ENCODE peak calls at places on chromosomes 13 and 19, in five cellular contexts. Q is IMR-90, N is ovary, S is tibial artery, T is uterus. O is an unnamed sample.

GRCh38 chr19:39223703-39224279 is 19.7 kb upstream of the SYCN start:
- DNase-seq in Q (peak; percentile 19), N (no peak), T (no peak), S (no peak), O (peak; percentile 25)

GRCh38 chr13:113855931-113856715 is 7.8 kb downstream of the GAS6 start:
- DNase-seq in Q (no peak), T (no peak), S (no peak), N (peak; percentile 5), O (no peak)

GRCh38 chr13:33204130-33204927 is 81.2 kb downstream of the STARD13 start:
- DNase-seq in N (peak; percentile 47), T (peak; percentile 90), S (peak; percentile 71), Q (peak; percentile 90), O (peak; percentile 83)

GRCh38 chr19:15403151-15403531 is 15.6 kb downstream of the AKAP8L start:
- DNase-seq in S (no peak), Q (no peak), T (no peak), N (no peak), O (no peak)

GRCh38 chr19:12611361-12611699 is 610 bp downstream of the ZNF791 start:
- DNase-seq in Q (peak; percentile 74), T (peak; percentile 72), N (peak; percentile 72), S (peak; percentile 77), O (peak; percentile 56)

GRCh38 chr13:61414686-61415664 is 674 bp downstream of the PCDH20 start:
- DNase-seq in Q (no peak), N (no peak), T (no peak), S (no peak), O (no peak)

GRCh38 chr19:5804516-5805464 is at the start of gene NRTN:
- DNase-seq in S (no peak), T (no peak), N (no peak), Q (no peak), O (no peak)

GRCh38 chr13:113411216-113412023 is 41.9 kb downstream of the ADPRHL1 start:
- DNase-seq in N (no peak), S (peak; percentile 71), T (no peak), Q (peak; percentile 99), O (peak; percentile 92)

GRCh38 chr13:79973533-79973963 is 367.4 kb downstream of the SPRY2 start:
- DNase-seq in T (peak; percentile 21), Q (no peak), S (no peak), N (no peak), O (no peak)

GRCh38 chr13:69704311-69704710 is 403.3 kb upstream of the ATXN8OS start:
- DNase-seq in Q (no peak), S (no peak), T (no peak), N (no peak), O (no peak)

GRCh38 chr19:6801397-6802086 is 29.0 kb downstream of the VAV1 start:
- DNase-seq in Q (no peak), S (peak; percentile 66), N (peak; percentile 13), T (peak; percentile 21), O (no peak)

GRCh38 chr13:85700909-85701308 is 98.3 kb downstream of the SLITRK6 start:
- DNase-seq in T (no peak), S (no peak), Q (no peak), N (no peak), O (no peak)

GRCh38 chr19:33868821-33869412 is 72.2 kb downstream of the KCTD15 start:
- DNase-seq in N (no peak), S (no peak), T (peak; percentile 18), Q (no peak), O (no peak)

GRCh38 chr19:56273563-56274117 is 1.1 kb downstream of the EDDM13 start:
- DNase-seq in S (no peak), T (no peak), N (no peak), Q (peak; percentile 45), O (peak; percentile 45)

GRCh38 chr13:110214637-110215036 is 92.3 kb downstream of the COL4A1 start:
- DNase-seq in S (no peak), Q (peak; percentile 56), N (no peak), T (no peak), O (no peak)

GRCh38 chr19:7191946-7192691 is 102.1 kb downstream of the INSR start:
- DNase-seq in N (no peak), T (no peak), Q (no peak), S (no peak), O (no peak)

GRCh38 chr19:51123381-51124186 is 1.1 kb upstream of the SIGLEC9 start:
- DNase-seq in S (peak; percentile 45), Q (no peak), T (no peak), N (no peak), O (no peak)

GRCh38 chr13:105527127-105527526 is 1008.3 kb downstream of the EFNB2 start:
- DNase-seq in N (no peak), T (no peak), S (no peak), Q (no peak), O (no peak)

GRCh38 chr13:113207890-113208423 is 512 bp downstream of the PCID2 start:
- DNase-seq in Q (peak; percentile 59), N (no peak), T (no peak), S (no peak), O (peak; percentile 37)

GRCh38 chr19:55519461-55520311 is 17.2 kb downstream of the SBK2 start:
- DNase-seq in N (no peak), S (no peak), T (no peak), Q (peak; percentile 98), O (peak; percentile 72)

GRCh38 chr19:53597023-53597422 is 34.8 kb upstream of the DPRX start:
- DNase-seq in N (no peak), T (no peak), Q (no peak), S (no peak), O (no peak)

GRCh38 chr19:40240332-40240731 is 13.8 kb upstream of the CCNP start:
- DNase-seq in S (no peak), T (no peak), Q (no peak), N (no peak), O (no peak)

GRCh38 chr19:40750035-40750284 is 317 bp downstream of the ACTMAP start:
- DNase-seq in S (no peak), Q (no peak), N (no peak), T (no peak), O (no peak)

GRCh38 chr13:20457670-20458069 is 68.0 kb downstream of the CRYL1 start:
- DNase-seq in S (no peak), Q (no peak), T (no peak), N (no peak), O (no peak)

GRCh38 chr19:55640577-55641375 is at the start of gene ZNF580:
- DNase-seq in S (no peak), T (no peak), N (peak; percentile 74), Q (peak; percentile 78), O (peak; percentile 75)

GRCh38 chr19:10111405-10111811 is at the start of gene P2RY11:
- DNase-seq in S (no peak), N (no peak), Q (no peak), T (no peak), O (no peak)

GRCh38 chr13:110507678-110508381 is 53.7 kb downstream of the RAB20 start:
- DNase-seq in S (no peak), T (no peak), Q (no peak), N (no peak), O (no peak)

GRCh38 chr13:23445794-23446193 is 12.3 kb upstream of the SACS start:
- DNase-seq in N (no peak), S (no peak), T (no peak), Q (no peak), O (no peak)

GRCh38 chr13:106630162-106630561 is 62.2 kb upstream of the ARGLU1 start:
- DNase-seq in T (no peak), N (no peak), Q (no peak), S (no peak), O (no peak)

GRCh38 chr13:79628463-79628862 is 147.5 kb downstream of the NDFIP2 start:
- DNase-seq in N (no peak), Q (no peak), T (no peak), S (no peak), O (no peak)

GRCh38 chr19:54074851-54075250 is 6.3 kb downstream of the TARM1 start:
- DNase-seq in S (no peak), Q (no peak), N (no peak), T (no peak), O (no peak)

GRCh38 chr13:83340170-83340569 is 542.1 kb downstream of the SLITRK1 start:
- DNase-seq in N (no peak), Q (no peak), S (no peak), T (no peak), O (no peak)

GRCh38 chr13:80504453-80504852 is 163.5 kb upstream of the SPRY2 start:
- DNase-seq in T (no peak), Q (no peak), S (peak; percentile 32), N (no peak), O (no peak)

GRCh38 chr19:47523473-47523872 is 8.6 kb upstream of the NAPA start:
- DNase-seq in S (no peak), T (no peak), N (no peak), Q (no peak), O (no peak)
- H3K27ac ChIP-seq in S (no peak overlapping the region), T (no peak overlapping the region), N (no peak overlapping the region), Q (no peak overlapping the region), O (no peak overlapping the region)

GRCh38 chr19:19214892-19215291 is 3.1 kb downstream of the NCAN start:
- DNase-seq in N (no peak), S (no peak), Q (peak; percentile 39), T (no peak), O (no peak)

GRCh38 chr19:19212866-19213265 is 1.1 kb downstream of the NCAN start:
- DNase-seq in N (no peak), S (no peak), Q (no peak), T (no peak), O (no peak)

GRCh38 chr19:19213822-19214558 is 2.2 kb downstream of the NCAN start:
- DNase-seq in Q (no peak), N (no peak), S (no peak), T (no peak), O (no peak)

GRCh38 chr19:19209372-19209771 is 2.4 kb upstream of the NCAN start:
- DNase-seq in T (no peak), Q (no peak), S (no peak), N (no peak), O (no peak)

GRCh38 chr19:19211499-19212432 is at the start of gene NCAN:
- DNase-seq in Q (no peak), N (no peak), S (no peak), T (no peak), O (no peak)
- H3K4me3 ChIP-seq in Q (no peak within 1 kb of the TSS), N (no peak within 1 kb of the TSS), S (no peak within 1 kb of the TSS), T (no peak within 1 kb of the TSS), O (no peak within 1 kb of the TSS)

GRCh38 chr19:47613165-47614146 is 4.5 kb downstream of the BICRA start:
- DNase-seq in T (peak; percentile 43), N (peak; percentile 42), S (no peak), Q (peak; percentile 70), O (peak; percentile 49)
- H3K27ac ChIP-seq in T (peak overlapping the region; percentile 72), N (no peak overlapping the region), S (peak overlapping the region; percentile 50), Q (peak overlapping the region; percentile 54), O (peak overlapping the region; percentile 43)

GRCh38 chr19:52140077-52140710 is 456 bp upstream of the ZNF616 start:
- DNase-seq in Q (no peak), T (peak; percentile 18), S (no peak), N (no peak), O (no peak)
- H3K4me3 ChIP-seq in Q (peak overlapping the region; percentile 31), T (peak overlapping the region; percentile 98), S (peak overlapping the region; percentile 65), N (peak overlapping the region; percentile 34), O (peak overlapping the region; percentile 26)

GRCh38 chr19:35379992-35380391 is 9.1 kb downstream of the GPR42 start:
- DNase-seq in S (no peak), Q (no peak), T (no peak), N (no peak), O (no peak)
- H3K27ac ChIP-seq in S (no peak overlapping the region), Q (no peak overlapping the region), T (no peak overlapping the region), N (no peak overlapping the region), O (no peak overlapping the region)

GRCh38 chr19:47509973-47510372 is 4.9 kb downstream of the NAPA start:
- DNase-seq in T (no peak), S (peak; percentile 66), N (no peak), Q (no peak), O (no peak)
- H3K4me3 ChIP-seq in T (no peak overlapping the region), S (no peak overlapping the region), N (no peak overlapping the region), Q (no peak overlapping the region), O (no peak overlapping the region)